ENCODE peak calls at places on chromosomes 4 and X, in seven cellular contexts. S, D, M, H, N, Q and R are unnamed samples.

GRCh38 chrX:42098897-42099296 is 175.5 kb upstream of the CASK start:
- DNase-seq in N (peak), Q (no peak), M (no peak), S (no peak), D (no peak), H (no peak), R (no peak)

GRCh38 chr4:148776944-148777343 is 334.7 kb upstream of the NR3C2 start:
- DNase-seq in S (no peak), M (no peak), N (peak), D (no peak), H (no peak), Q (peak), R (no peak)

GRCh38 chr4:147355849-147356248 is 125.0 kb upstream of the EDNRA start:
- DNase-seq in Q (peak), D (peak), N (peak), M (no peak), H (no peak), S (no peak), R (no peak)

GRCh38 chrX:10457092-10457491 is 163.3 kb downstream of the MID1 start:
- DNase-seq in D (peak), Q (peak), S (no peak), H (no peak), N (peak), M (no peak), R (no peak)

GRCh38 chrX:52078133-52078532 is 9.2 kb upstream of the MAGED4B start:
- DNase-seq in H (no peak), D (no peak), Q (no peak), M (no peak), S (peak), N (no peak), R (no peak)

GRCh38 chrX:55127692-55128091 is 38.9 kb downstream of the PAGE2 start:
- DNase-seq in D (peak), H (no peak), Q (no peak), N (peak), M (no peak), S (peak), R (no peak)

GRCh38 chr4:156933633-156934258 is 37.9 kb downstream of the PDGFC start:
- DNase-seq in Q (peak), H (no peak), S (no peak), M (no peak), N (peak), D (peak), R (no peak)

GRCh38 chrX:133544105-133544504 is 128.8 kb upstream of the GPC4 start:
- DNase-seq in M (no peak), D (no peak), H (peak), N (peak), S (peak), Q (peak), R (no peak)

GRCh38 chr4:61427099-61427817 is 227.1 kb downstream of the ADGRL3 start:
- DNase-seq in Q (no peak), M (no peak), S (no peak), D (no peak), N (no peak), H (no peak), R (no peak)

GRCh38 chr4:52780206-52780605 is 29.0 kb upstream of the ERVMER34-1 start:
- DNase-seq in M (no peak), H (no peak), D (peak), S (no peak), Q (peak), N (peak), R (no peak)

GRCh38 chr4:158946825-158947224 is 156.1 kb upstream of the RAPGEF2 start:
- DNase-seq in D (no peak), H (no peak), S (no peak), M (no peak), N (no peak), Q (no peak), R (no peak)

GRCh38 chrX:82141942-82142341 is 940.0 kb downstream of the SH3BGRL start:
- DNase-seq in Q (no peak), N (no peak), H (no peak), M (no peak), D (no peak), S (no peak), R (no peak)

GRCh38 chr4:105944535-105944934 is 49.3 kb downstream of the NPNT start:
- DNase-seq in H (no peak), D (peak), S (no peak), Q (peak), M (no peak), N (peak), R (no peak)